ENCODE peak calls at places on chromosomes 11 and 22, in eight cellular contexts. One of them, this sample, is unnamed.

GRCh38 chr11:86865436-86865835 is 65.1 kb downstream of the PRSS23 start:
- DNase-seq in GM23338: no peak
- DNase-seq in HCT116: no peak
- DNase-seq in OCI-LY7: no peak
- DNase-seq in PC-3: no peak
- DNase-seq in MM.1S: no peak
- DNase-seq in hepatocyte: no peak
- DNase-seq in GM23248: no peak
- DNase-seq in this sample: no peak

GRCh38 chr22:46969491-46969890 is 207.0 kb downstream of the TBC1D22A start:
- DNase-seq in GM23338: no peak
- DNase-seq in HCT116: no peak
- DNase-seq in OCI-LY7: no peak
- DNase-seq in PC-3: no peak
- DNase-seq in MM.1S: no peak
- DNase-seq in hepatocyte: no peak
- DNase-seq in GM23248: no peak
- DNase-seq in this sample: no peak

GRCh38 chr11:35216962-35217667 is 78.1 kb downstream of the CD44 start:
- DNase-seq in GM23338: no peak
- DNase-seq in HCT116: no peak
- DNase-seq in OCI-LY7: peak
- DNase-seq in PC-3: no peak
- DNase-seq in MM.1S: no peak
- DNase-seq in hepatocyte: no peak
- DNase-seq in GM23248: peak
- DNase-seq in this sample: no peak

GRCh38 chr22:45863981-45864751 is 112.8 kb downstream of the WNT7B start:
- DNase-seq in GM23338: peak
- DNase-seq in HCT116: peak
- DNase-seq in OCI-LY7: peak
- DNase-seq in PC-3: peak
- DNase-seq in MM.1S: peak
- DNase-seq in hepatocyte: peak
- DNase-seq in GM23248: peak
- DNase-seq in this sample: peak

GRCh38 chr11:115505165-115505564 is 950 bp upstream of the CADM1 start:
- DNase-seq in GM23338: peak
- DNase-seq in HCT116: no peak
- DNase-seq in OCI-LY7: no peak
- DNase-seq in PC-3: no peak
- DNase-seq in MM.1S: peak
- DNase-seq in hepatocyte: peak
- DNase-seq in GM23248: no peak
- DNase-seq in this sample: peak

GRCh38 chr11:119055901-119056300 is 1.1 kb downstream of the HYOU1 start:
- DNase-seq in GM23338: peak
- DNase-seq in HCT116: peak
- DNase-seq in OCI-LY7: peak
- DNase-seq in PC-3: peak
- DNase-seq in MM.1S: peak
- DNase-seq in hepatocyte: peak
- DNase-seq in GM23248: peak
- DNase-seq in this sample: peak

GRCh38 chr11:130206141-130206540 is 46.6 kb downstream of the ST14 start:
- DNase-seq in GM23338: no peak
- DNase-seq in HCT116: no peak
- DNase-seq in OCI-LY7: no peak
- DNase-seq in PC-3: no peak
- DNase-seq in MM.1S: no peak
- DNase-seq in hepatocyte: no peak
- DNase-seq in GM23248: no peak
- DNase-seq in this sample: no peak

GRCh38 chr11:19880088-19880345 is 167.4 kb downstream of the NAV2 start:
- DNase-seq in GM23338: no peak
- DNase-seq in HCT116: no peak
- DNase-seq in OCI-LY7: no peak
- DNase-seq in PC-3: no peak
- DNase-seq in MM.1S: no peak
- DNase-seq in hepatocyte: no peak
- DNase-seq in GM23248: no peak
- DNase-seq in this sample: no peak

GRCh38 chr22:43197271-43197941 is 10.5 kb upstream of the TTLL12 start:
- DNase-seq in GM23338: no peak
- DNase-seq in HCT116: no peak
- DNase-seq in OCI-LY7: no peak
- DNase-seq in PC-3: no peak
- DNase-seq in MM.1S: peak
- DNase-seq in hepatocyte: no peak
- DNase-seq in GM23248: peak
- DNase-seq in this sample: no peak

GRCh38 chr11:32435947-32436750 is 810 bp upstream of the WT1 start:
- DNase-seq in GM23338: peak
- DNase-seq in HCT116: no peak
- DNase-seq in OCI-LY7: no peak
- DNase-seq in PC-3: no peak
- DNase-seq in MM.1S: no peak
- DNase-seq in hepatocyte: no peak
- DNase-seq in GM23248: no peak
- DNase-seq in this sample: peak

GRCh38 chr11:95095858-95096587 is 6.4 kb downstream of the ENDOD1 start:
- DNase-seq in GM23338: no peak
- DNase-seq in HCT116: no peak
- DNase-seq in OCI-LY7: peak
- DNase-seq in PC-3: peak
- DNase-seq in MM.1S: peak
- DNase-seq in hepatocyte: no peak
- DNase-seq in GM23248: peak
- DNase-seq in this sample: no peak

GRCh38 chr22:23386245-23386631 is 193.9 kb downstream of the IGLL1 start:
- DNase-seq in GM23338: no peak
- DNase-seq in HCT116: no peak
- DNase-seq in OCI-LY7: no peak
- DNase-seq in PC-3: no peak
- DNase-seq in MM.1S: no peak
- DNase-seq in hepatocyte: no peak
- DNase-seq in GM23248: no peak
- DNase-seq in this sample: no peak

GRCh38 chr22:45680932-45681700 is 9.5 kb downstream of the ATXN10 start:
- DNase-seq in GM23338: no peak
- DNase-seq in HCT116: no peak
- DNase-seq in OCI-LY7: no peak
- DNase-seq in PC-3: peak
- DNase-seq in MM.1S: no peak
- DNase-seq in hepatocyte: no peak
- DNase-seq in GM23248: peak
- DNase-seq in this sample: no peak

GRCh38 chr11:64711138-64711943 is 11.7 kb downstream of the NRXN2 start:
- DNase-seq in GM23338: peak
- DNase-seq in HCT116: no peak
- DNase-seq in OCI-LY7: no peak
- DNase-seq in PC-3: no peak
- DNase-seq in MM.1S: no peak
- DNase-seq in hepatocyte: no peak
- DNase-seq in GM23248: no peak
- DNase-seq in this sample: peak

GRCh38 chr11:123363556-123363955 is 66.5 kb upstream of the GRAMD1B start:
- DNase-seq in GM23338: no peak
- DNase-seq in HCT116: no peak
- DNase-seq in OCI-LY7: no peak
- DNase-seq in PC-3: no peak
- DNase-seq in MM.1S: no peak
- DNase-seq in hepatocyte: no peak
- DNase-seq in GM23248: no peak
- DNase-seq in this sample: no peak

GRCh38 chr11:77126861-77127673 is 979 bp upstream of the MYO7A start:
- DNase-seq in GM23338: peak
- DNase-seq in HCT116: no peak
- DNase-seq in OCI-LY7: peak
- DNase-seq in PC-3: peak
- DNase-seq in MM.1S: peak
- DNase-seq in hepatocyte: peak
- DNase-seq in GM23248: peak
- DNase-seq in this sample: peak

GRCh38 chr22:42938449-42938848 is 76.5 kb downstream of the PACSIN2 start:
- DNase-seq in GM23338: no peak
- DNase-seq in HCT116: no peak
- DNase-seq in OCI-LY7: no peak
- DNase-seq in PC-3: no peak
- DNase-seq in MM.1S: no peak
- DNase-seq in hepatocyte: no peak
- DNase-seq in GM23248: no peak
- DNase-seq in this sample: no peak

GRCh38 chr11:119585038-119585666 is 143.8 kb downstream of the NECTIN1 start:
- DNase-seq in GM23338: peak
- DNase-seq in HCT116: no peak
- DNase-seq in OCI-LY7: no peak
- DNase-seq in PC-3: peak
- DNase-seq in MM.1S: no peak
- DNase-seq in hepatocyte: peak
- DNase-seq in GM23248: peak
- DNase-seq in this sample: peak

GRCh38 chr22:28538922-28539321 is 140.7 kb downstream of the TTC28 start:
- DNase-seq in GM23338: no peak
- DNase-seq in HCT116: no peak
- DNase-seq in OCI-LY7: no peak
- DNase-seq in PC-3: no peak
- DNase-seq in MM.1S: no peak
- DNase-seq in hepatocyte: no peak
- DNase-seq in GM23248: no peak
- DNase-seq in this sample: no peak

GRCh38 chr11:87326594-87326993 is 288.9 kb downstream of the TMEM135 start:
- DNase-seq in GM23338: no peak
- DNase-seq in HCT116: no peak
- DNase-seq in OCI-LY7: no peak
- DNase-seq in PC-3: no peak
- DNase-seq in MM.1S: no peak
- DNase-seq in hepatocyte: no peak
- DNase-seq in GM23248: no peak
- DNase-seq in this sample: no peak

GRCh38 chr22:25780673-25781072 is 38.7 kb downstream of the MYO18B start:
- DNase-seq in GM23338: no peak
- DNase-seq in HCT116: no peak
- DNase-seq in OCI-LY7: no peak
- DNase-seq in PC-3: no peak
- DNase-seq in MM.1S: no peak
- DNase-seq in hepatocyte: peak
- DNase-seq in GM23248: no peak
- DNase-seq in this sample: no peak

DNA sequence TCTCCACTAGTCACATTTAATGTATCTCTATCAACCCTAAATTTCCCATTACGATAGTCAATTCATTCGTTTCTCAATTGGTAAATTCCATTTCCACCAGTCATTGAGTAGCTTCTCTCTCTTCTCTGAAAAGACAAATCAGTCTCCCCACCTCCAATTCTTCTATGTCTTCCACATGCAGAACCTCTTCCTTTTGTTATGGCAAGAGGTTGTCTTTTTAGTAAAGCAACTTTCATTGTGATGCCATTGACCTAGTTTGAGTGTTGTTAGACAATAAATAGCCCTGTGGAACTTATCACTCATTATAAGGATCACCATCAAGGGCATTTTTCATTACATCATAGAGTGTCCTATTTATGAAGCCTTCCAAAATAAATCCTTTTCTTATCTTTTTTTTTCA is 340.9 kb downstream of the LRRC4C start:
- DNase-seq in GM23338: peak
- DNase-seq in HCT116: no peak
- DNase-seq in OCI-LY7: no peak
- DNase-seq in PC-3: no peak
- DNase-seq in MM.1S: no peak
- DNase-seq in hepatocyte: no peak
- DNase-seq in GM23248: no peak
- DNase-seq in this sample: no peak
- TF ChIP-seq EZH2phosphoT487 in GM23338: no peak
- TF ChIP-seq EZH2phosphoT487 in HCT116: no peak
- TF ChIP-seq EZH2phosphoT487 in OCI-LY7: no peak
- TF ChIP-seq EZH2phosphoT487 in PC-3: no peak
- TF ChIP-seq EZH2phosphoT487 in MM.1S: no peak
- TF ChIP-seq EZH2phosphoT487 in hepatocyte: no peak
- TF ChIP-seq EZH2phosphoT487 in GM23248: no peak
- TF ChIP-seq EZH2phosphoT487 in this sample: no peak

GRCh38 chr11:121347805-121348204 is 55.2 kb downstream of the SC5D start:
- DNase-seq in GM23338: no peak
- DNase-seq in HCT116: no peak
- DNase-seq in OCI-LY7: no peak
- DNase-seq in PC-3: no peak
- DNase-seq in MM.1S: no peak
- DNase-seq in hepatocyte: no peak
- DNase-seq in GM23248: no peak
- DNase-seq in this sample: no peak

GRCh38 chr11:121347094-121347493 is 54.5 kb downstream of the SC5D start:
- DNase-seq in GM23338: no peak
- DNase-seq in HCT116: no peak
- DNase-seq in OCI-LY7: no peak
- DNase-seq in PC-3: no peak
- DNase-seq in MM.1S: no peak
- DNase-seq in hepatocyte: no peak
- DNase-seq in GM23248: no peak
- DNase-seq in this sample: no peak

GRCh38 chr11:121348220-121348875 is 55.8 kb downstream of the SC5D start:
- DNase-seq in GM23338: no peak
- DNase-seq in HCT116: no peak
- DNase-seq in OCI-LY7: no peak
- DNase-seq in PC-3: no peak
- DNase-seq in MM.1S: no peak
- DNase-seq in hepatocyte: no peak
- DNase-seq in GM23248: no peak
- DNase-seq in this sample: no peak

GRCh38 chr11:121341609-121342008 is 49.0 kb downstream of the SC5D start:
- DNase-seq in GM23338: no peak
- DNase-seq in HCT116: no peak
- DNase-seq in OCI-LY7: peak
- DNase-seq in PC-3: no peak
- DNase-seq in MM.1S: no peak
- DNase-seq in hepatocyte: no peak
- DNase-seq in GM23248: no peak
- DNase-seq in this sample: no peak

GRCh38 chr11:121344824-121345223 is 52.3 kb downstream of the SC5D start:
- DNase-seq in GM23338: no peak
- DNase-seq in HCT116: no peak
- DNase-seq in OCI-LY7: no peak
- DNase-seq in PC-3: peak
- DNase-seq in MM.1S: no peak
- DNase-seq in hepatocyte: no peak
- DNase-seq in GM23248: no peak
- DNase-seq in this sample: no peak
- TF ChIP-seq EZH2phosphoT487 in GM23338: no peak
- TF ChIP-seq EZH2phosphoT487 in HCT116: no peak
- TF ChIP-seq EZH2phosphoT487 in OCI-LY7: no peak
- TF ChIP-seq EZH2phosphoT487 in PC-3: no peak
- TF ChIP-seq EZH2phosphoT487 in MM.1S: no peak
- TF ChIP-seq EZH2phosphoT487 in hepatocyte: no peak
- TF ChIP-seq EZH2phosphoT487 in GM23248: no peak
- TF ChIP-seq EZH2phosphoT487 in this sample: no peak

GRCh38 chr11:1116666-1117390 is 40.9 kb upstream of the MUC5AC start:
- DNase-seq in GM23338: no peak
- DNase-seq in HCT116: no peak
- DNase-seq in OCI-LY7: no peak
- DNase-seq in PC-3: no peak
- DNase-seq in MM.1S: no peak
- DNase-seq in hepatocyte: no peak
- DNase-seq in GM23248: no peak
- DNase-seq in this sample: no peak
- TF ChIP-seq EZH2phosphoT487 in GM23338: no peak
- TF ChIP-seq EZH2phosphoT487 in HCT116: no peak
- TF ChIP-seq EZH2phosphoT487 in OCI-LY7: no peak
- TF ChIP-seq EZH2phosphoT487 in PC-3: no peak
- TF ChIP-seq EZH2phosphoT487 in MM.1S: no peak
- TF ChIP-seq EZH2phosphoT487 in hepatocyte: no peak
- TF ChIP-seq EZH2phosphoT487 in GM23248: no peak
- TF ChIP-seq EZH2phosphoT487 in this sample: no peak

GRCh38 chr22:49930128-49930527 is 11.7 kb downstream of the CRELD2 start:
- DNase-seq in GM23338: no peak
- DNase-seq in HCT116: no peak
- DNase-seq in OCI-LY7: no peak
- DNase-seq in PC-3: no peak
- DNase-seq in MM.1S: no peak
- DNase-seq in hepatocyte: no peak
- DNase-seq in GM23248: no peak
- DNase-seq in this sample: no peak
- TF ChIP-seq EZH2phosphoT487 in GM23338: no peak
- TF ChIP-seq EZH2phosphoT487 in HCT116: no peak
- TF ChIP-seq EZH2phosphoT487 in OCI-LY7: no peak
- TF ChIP-seq EZH2phosphoT487 in PC-3: no peak
- TF ChIP-seq EZH2phosphoT487 in MM.1S: no peak
- TF ChIP-seq EZH2phosphoT487 in hepatocyte: no peak
- TF ChIP-seq EZH2phosphoT487 in GM23248: no peak
- TF ChIP-seq EZH2phosphoT487 in this sample: no peak

This sample was measured in neural progenitor cell.